ENCODE peak calls at places on chromosomes 11 and 22, in eight cellular contexts. R is NCI-H524; S is aorta; J is glomerular endothelial cell; D is colonic mucosa; G is activated naive CD4-positive, alpha-beta T cell; T is EL; F is NCI-H774. I is an unnamed sample.

GRCh38 chr22:28019881-28020861 is 101.1 kb upstream of the PITPNB start:
- DNase-seq in D (peak; percentile 73), F (no peak), T (peak; percentile 77), J (no peak), R (peak; percentile 78), G (peak; percentile 16), S (peak; percentile 75), I (peak; percentile 43)

GRCh38 chr11:8610532-8611116 is 16.6 kb upstream of the STK33 start:
- DNase-seq in D (no peak), R (peak; percentile 6), F (peak; percentile 16), G (no peak), T (no peak), J (no peak), S (no peak), I (no peak)

GRCh38 chr22:46349681-46350080 is 14.2 kb downstream of the TRMU start:
- DNase-seq in J (no peak), T (no peak), F (no peak), R (no peak), S (peak; percentile 31), G (no peak), D (no peak), I (no peak)

GRCh38 chr11:89405629-89406028 is 85.5 kb downstream of the NOX4 start:
- DNase-seq in T (peak; percentile 6), R (peak; percentile 60), S (no peak), J (no peak), G (no peak), D (no peak), F (no peak), I (peak; percentile 15)

GRCh38 chr11:93663021-93663420 is 1.5 kb downstream of the CEP295 start:
- DNase-seq in T (no peak), S (no peak), J (no peak), G (no peak), D (no peak), R (no peak), F (no peak), I (no peak)

GRCh38 chr22:35684270-35684700 is 33.4 kb upstream of the APOL5 start:
- DNase-seq in J (no peak), T (peak; percentile 38), F (no peak), R (peak; percentile 74), D (peak; percentile 30), S (no peak), G (no peak), I (peak; percentile 29)

GRCh38 chr11:73140213-73141030 is 1.7 kb downstream of the FCHSD2 start:
- DNase-seq in S (peak; percentile 60), T (peak; percentile 54), G (no peak), F (no peak), R (peak; percentile 42), D (peak; percentile 41), J (no peak), I (peak; percentile 49)

GRCh38 chr11:44760917-44761545 is 34.3 kb downstream of the TSPAN18 start:
- DNase-seq in G (no peak), D (no peak), R (peak; percentile 96), S (peak; percentile 65), T (peak; percentile 84), J (no peak), F (no peak), I (peak; percentile 75)

GRCh38 chr11:129694538-129694937 is 121.1 kb upstream of the TMEM45B start:
- DNase-seq in F (no peak), D (peak; percentile 38), S (no peak), T (no peak), J (no peak), R (peak; percentile 17), G (no peak), I (no peak)

GRCh38 chr11:47912843-47913437 is 64.8 kb upstream of the NUP160 start:
- DNase-seq in F (no peak), D (no peak), G (no peak), T (no peak), S (no peak), R (no peak), J (no peak), I (no peak)

GRCh38 chr11:70212227-70212811 is 9.2 kb downstream of the FADD start:
- DNase-seq in R (no peak), D (peak; percentile 84), F (no peak), G (no peak), S (peak; percentile 38), J (no peak), T (no peak), I (no peak)

GRCh38 chr11:118224512-118225180 is at the start of gene JAML:
- DNase-seq in G (peak; percentile 11), D (no peak), J (no peak), F (no peak), T (no peak), S (no peak), R (no peak), I (no peak)

GRCh38 chr11:102545701-102546100 is 15.2 kb upstream of the MMP7 start:
- DNase-seq in T (no peak), F (no peak), J (no peak), D (no peak), S (no peak), G (no peak), R (no peak), I (no peak)

GRCh38 chr11:93817426-93818348 is 32.7 kb downstream of the VSTM5 start:
- DNase-seq in J (no peak), D (no peak), G (no peak), S (no peak), F (no peak), T (no peak), R (no peak), I (no peak)

GRCh38 chr11:69609351-69609750 is 31.6 kb upstream of the CCND1 start:
- DNase-seq in F (no peak), J (no peak), D (no peak), R (no peak), S (no peak), T (no peak), G (no peak), I (no peak)

GRCh38 chr22:50694766-50695420 is 22.3 kb downstream of the SHANK3 start:
- DNase-seq in S (peak; percentile 27), F (no peak), J (no peak), G (no peak), T (no peak), R (no peak), D (no peak), I (no peak)

I was measured in RPMI7951.